ENCODE peak calls at places on chromosomes 3 and 15, in seven cellular contexts. X is mesendoderm; Q is CD8-positive, alpha-beta T cell; E is GM23248; S is CD4-positive, CD25-positive, alpha-beta regulatory T cell; F is spleen; K is hepatocyte. N is an unnamed sample.

GRCh38 chr15:83114305-83114704 is 6.9 kb downstream of the TM6SF1 start:
- DNase-seq in X (no peak), Q (no peak), E (no peak), S (no peak), F (no peak), K (no peak), N (no peak)

GRCh38 chr3:132232231-132232792 is 84.9 kb upstream of the ACP3 start:
- DNase-seq in X (no peak), Q (no peak), E (peak; percentile 66), S (no peak), F (no peak), K (no peak), N (no peak)

GRCh38 chr3:96959902-96960596 is 145.7 kb downstream of the EPHA6 start:
- DNase-seq in X (peak; percentile 82), Q (no peak), E (peak; percentile 66), S (no peak), F (no peak), K (no peak), N (no peak)

GRCh38 chr3:57691411-57692133 is 1.3 kb downstream of the DENND6A start:
- DNase-seq in X (no peak), Q (no peak), E (peak; percentile 51), S (no peak), F (no peak), K (no peak), N (peak; percentile 18)

GRCh38 chr15:75647370-75648155 is at the start of gene SNX33:
- DNase-seq in X (peak; percentile 95), Q (no peak), E (peak; percentile 96), S (peak; percentile 54), F (peak; percentile 89), K (peak; percentile 91), N (peak; percentile 85)

GRCh38 chr3:165463546-165463945 is 267.4 kb upstream of the SLITRK3 start:
- DNase-seq in X (no peak), Q (no peak), E (peak; percentile 1), S (no peak), F (no peak), K (no peak), N (no peak)

GRCh38 chr15:100115711-100116090 is 226.1 kb downstream of the ADAMTS17 start:
- DNase-seq in X (no peak), Q (no peak), E (peak; percentile 23), S (no peak), F (peak; percentile 32), K (no peak), N (no peak)

GRCh38 chr3:62622553-62623174 is 249.3 kb upstream of the FEZF2 start:
- DNase-seq in X (peak; percentile 69), Q (no peak), E (peak; percentile 68), S (no peak), F (no peak), K (peak; percentile 62), N (peak; percentile 69)

GRCh38 chr3:157460253-157460652 is 23.6 kb downstream of the PTX3 start:
- DNase-seq in X (no peak), Q (no peak), E (peak; percentile 57), S (no peak), F (no peak), K (no peak), N (no peak)

GRCh38 chr3:78660958-78661357 is 1106.8 kb downstream of the ROBO1 start:
- DNase-seq in X (no peak), Q (no peak), E (peak; percentile 43), S (no peak), F (no peak), K (no peak), N (no peak)

GRCh38 chr3:119631529-119631928 is 28.9 kb downstream of the POPDC2 start:
- DNase-seq in X (no peak), Q (no peak), E (no peak), S (no peak), F (no peak), K (no peak), N (no peak)

GRCh38 chr3:41307065-41307464 is 107.8 kb downstream of the CTNNB1 start:
- DNase-seq in X (no peak), Q (no peak), E (no peak), S (no peak), F (no peak), K (no peak), N (no peak)

GRCh38 chr3:114389156-114389555 is 95.3 kb downstream of the TIGIT start:
- DNase-seq in X (no peak), Q (no peak), E (no peak), S (no peak), F (no peak), K (no peak), N (peak; percentile 30)

GRCh38 chr15:92161039-92161670 is 232.5 kb upstream of the ST8SIA2 start:
- DNase-seq in X (peak; percentile 48), Q (no peak), E (no peak), S (no peak), F (no peak), K (peak; percentile 41), N (peak; percentile 73)

GRCh38 chr15:48723964-48724363 is 78.5 kb upstream of the FBN1 start:
- DNase-seq in X (no peak), Q (no peak), E (no peak), S (no peak), F (no peak), K (no peak), N (no peak)

GRCh38 chr15:37102315-37103021 is 2.1 kb upstream of the MEIS2 start:
- DNase-seq in X (peak; percentile 81), Q (no peak), E (peak; percentile 60), S (no peak), F (peak; percentile 49), K (no peak), N (peak; percentile 8)

GRCh38 chr3:48688737-48689075 is 3.0 kb upstream of the NCKIPSD start:
- DNase-seq in X (no peak), Q (no peak), E (no peak), S (no peak), F (no peak), K (no peak), N (no peak)

GRCh38 chr3:48689384-48689783 is 3.7 kb upstream of the NCKIPSD start:
- DNase-seq in X (no peak), Q (no peak), E (no peak), S (no peak), F (no peak), K (no peak), N (no peak)

GRCh38 chr3:48688032-48688736 is 2.5 kb upstream of the NCKIPSD start:
- DNase-seq in X (no peak), Q (no peak), E (no peak), S (no peak), F (no peak), K (no peak), N (no peak)

GRCh38 chr3:48692551-48692950 is 6.8 kb upstream of the NCKIPSD start:
- DNase-seq in X (no peak), Q (no peak), E (no peak), S (no peak), F (no peak), K (no peak), N (no peak)

GRCh38 chr3:48690846-48691458 is 5.2 kb upstream of the NCKIPSD start:
- DNase-seq in X (no peak), Q (no peak), E (no peak), S (no peak), F (peak; percentile 7), K (no peak), N (no peak)
- H3K36me3 ChIP-seq in X (peaks cover 29% of the 10 kb centered on the region), Q (peaks cover 57% of the 10 kb centered on the region), E (peaks cover 50% of the 10 kb centered on the region), S (peaks cover 79% of the 10 kb centered on the region), F (peaks cover 82% of the 10 kb centered on the region), K (no peaks in the 10 kb centered on the region), N (peaks cover 13% of the 10 kb centered on the region)

GRCh38 chr15:89371145-89372044 is 36.8 kb upstream of the POLG start:
- DNase-seq in X (no peak), Q (no peak), E (peak; percentile 33), S (no peak), F (no peak), K (no peak), N (no peak)
- H3K4me1 ChIP-seq in X (peaks cover 2% of the 10 kb centered on the region), Q (no peaks in the 10 kb centered on the region), E (no peaks in the 10 kb centered on the region), S (peaks cover 18% of the 10 kb centered on the region), F (peaks cover 28% of the 10 kb centered on the region), K (peaks cover 7% of the 10 kb centered on the region), N (no peaks in the 10 kb centered on the region)

DNA sequence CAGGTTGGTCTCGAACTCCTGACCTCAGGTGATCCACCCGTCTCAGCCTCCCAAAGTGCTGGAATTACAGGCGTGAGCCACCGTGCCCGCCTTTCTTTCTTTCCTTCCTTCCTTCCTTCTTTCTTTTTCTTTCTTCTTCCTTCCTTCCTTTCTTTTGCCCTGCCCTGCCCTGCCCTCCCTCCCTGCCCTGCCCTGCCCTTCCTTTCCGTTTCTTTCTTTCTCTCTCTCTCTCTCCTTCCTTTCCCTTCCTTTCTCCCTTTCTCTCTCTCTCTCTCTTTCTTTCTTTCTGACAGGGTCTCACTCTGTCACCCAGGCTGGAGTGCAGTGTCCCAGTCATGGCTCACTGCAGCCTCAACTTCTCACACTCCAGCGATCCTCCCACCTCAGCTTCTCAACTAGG is 74.6 kb downstream of the UMPS start:
- DNase-seq in X (no peak), Q (no peak), E (no peak), S (no peak), F (no peak), K (no peak), N (no peak)
- H3K36me3 ChIP-seq in X (peaks cover 22% of the 10 kb centered on the region), Q (no peaks in the 10 kb centered on the region), E (peaks cover 4% of the 10 kb centered on the region), S (no peaks in the 10 kb centered on the region), F (no peaks in the 10 kb centered on the region), K (no peaks in the 10 kb centered on the region), N (no peaks in the 10 kb centered on the region)

GRCh38 chr3:124848300-124848699 is 38.9 kb downstream of the ITGB5 start:
- DNase-seq in X (no peak), Q (no peak), E (no peak), S (no peak), F (no peak), K (no peak), N (no peak)

GRCh38 chr3:124850212-124850611 is 37.0 kb downstream of the ITGB5 start:
- DNase-seq in X (no peak), Q (no peak), E (peak; percentile 65), S (no peak), F (no peak), K (no peak), N (no peak)

GRCh38 chr3:124845406-124845805 is 41.8 kb downstream of the ITGB5 start:
- DNase-seq in X (no peak), Q (no peak), E (peak; percentile 96), S (no peak), F (peak; percentile 25), K (peak; percentile 49), N (peak; percentile 47)

GRCh38 chr3:124846189-124846588 is 41.0 kb downstream of the ITGB5 start:
- DNase-seq in X (no peak), Q (no peak), E (peak; percentile 85), S (no peak), F (no peak), K (no peak), N (no peak)

GRCh38 chr3:124847863-124848262 is 39.3 kb downstream of the ITGB5 start:
- DNase-seq in X (peak; percentile 71), Q (no peak), E (no peak), S (no peak), F (no peak), K (no peak), N (no peak)
- H3K4me1 ChIP-seq in X (peaks cover 15% of the 10 kb centered on the region), Q (no peaks in the 10 kb centered on the region), E (peaks cover 73% of the 10 kb centered on the region), S (no peaks in the 10 kb centered on the region), F (peaks cover 39% of the 10 kb centered on the region), K (peaks cover 30% of the 10 kb centered on the region), N (no peaks in the 10 kb centered on the region)

N was measured in small intestine.